ENCODE peak calls at places on chromosomes 6 and 20, in six cellular contexts. F is B cell; Q is HEK293T; C is activated T-helper 1 cell treated with anti-CD3 and anti-CD28 coated beads, Interleukin-2, amount 50 U/mL, for 16 hours; O is progenitor cell of endocrine pancreas; J is fibroblast of lung. X is an unnamed sample.

GRCh38 chr6:41648921-41649320 is 10.7 kb downstream of the MDFI start:
- DNase-seq in Q (no peak), F (no peak), J (no peak), O (no peak), C (no peak), X (no peak)

GRCh38 chr6:30480536-30481156 is 8.7 kb upstream of the HLA-E start:
- DNase-seq in O (no peak), Q (no peak), C (peak), F (no peak), J (no peak), X (no peak)

GRCh38 chr6:83707829-83708545 is 914 bp downstream of the SNAP91 start:
- DNase-seq in O (peak), Q (peak), F (peak), J (peak), C (no peak), X (peak)

GRCh38 chr6:3045369-3045768 is 22.9 kb upstream of the RIPK1 start:
- DNase-seq in F (no peak), J (no peak), Q (no peak), C (no peak), O (no peak), X (no peak)

GRCh38 chr6:145733770-145734169 is 1.6 kb downstream of the EPM2A start:
- DNase-seq in J (peak), Q (no peak), C (no peak), O (no peak), F (no peak), X (no peak)

GRCh38 chr6:363909-364308 is 27.6 kb upstream of the IRF4 start:
- DNase-seq in Q (no peak), F (no peak), O (no peak), J (no peak), C (no peak), X (no peak)

GRCh38 chr20:10476319-10476724 is 41.2 kb downstream of the SLX4IP start:
- DNase-seq in O (no peak), J (peak), Q (no peak), F (peak), C (no peak), X (no peak)

GRCh38 chr6:143695106-143696059 is 17.6 kb downstream of the PHACTR2 start:
- DNase-seq in C (no peak), F (no peak), J (no peak), O (no peak), Q (no peak), X (no peak)

GRCh38 chr6:30344868-30345671 is at the start of gene RPP21:
- DNase-seq in Q (peak), J (peak), C (peak), F (peak), O (peak), X (peak)

GRCh38 chr6:152642578-152643375 is 5.6 kb upstream of the SYNE1 start:
- DNase-seq in O (peak), C (no peak), Q (peak), J (peak), F (no peak), X (peak)

GRCh38 chr6:12060780-12061619 is 48.9 kb downstream of the HIVEP1 start:
- DNase-seq in J (peak), Q (no peak), F (peak), C (peak), O (no peak), X (peak)

X was measured in endothelial cell.